ENCODE peak calls at places on chromosomes 16 and 17, in ten cellular contexts. One of them, this sample, is unnamed.

GRCh38 chr16:86261379-86261778 is 248.9 kb upstream of the FOXF1 start:
- DNase-seq in prostate gland: no peak
- DNase-seq in GM23248: peak; percentile 26
- DNase-seq in Peyer's patch: no peak
- DNase-seq in mammary epithelial cell: peak; percentile 6
- DNase-seq in neural progenitor cell: no peak
- DNase-seq in A549: no peak
- DNase-seq in CD8-positive, alpha-beta T cell: no peak
- DNase-seq in gastrocnemius medialis: no peak
- DNase-seq in K562: peak; percentile 22
- DNase-seq in this sample: no peak

GRCh38 chr17:29623283-29623647 is 553 bp upstream of the CORO6 start:
- DNase-seq in CD8-positive, alpha-beta T cell: no peak
- DNase-seq in neural progenitor cell: no peak
- DNase-seq in K562: no peak
- DNase-seq in mammary epithelial cell: no peak
- DNase-seq in A549: no peak
- DNase-seq in prostate gland: no peak
- DNase-seq in gastrocnemius medialis: no peak
- DNase-seq in Peyer's patch: no peak
- DNase-seq in GM23248: no peak
- DNase-seq in this sample: peak; percentile 34

GRCh38 chr17:7834554-7834890 is 505 bp downstream of the KDM6B start:
- DNase-seq in GM23248: peak; percentile 61
- DNase-seq in mammary epithelial cell: peak; percentile 58
- DNase-seq in neural progenitor cell: no peak
- DNase-seq in Peyer's patch: peak; percentile 59
- DNase-seq in A549: peak; percentile 50
- DNase-seq in K562: peak; percentile 64
- DNase-seq in prostate gland: peak; percentile 51
- DNase-seq in gastrocnemius medialis: peak; percentile 76
- DNase-seq in CD8-positive, alpha-beta T cell: no peak
- DNase-seq in this sample: no peak

GRCh38 chr16:85418978-85419491 is 194.1 kb upstream of the GSE1 start:
- DNase-seq in neural progenitor cell: peak; percentile 34
- DNase-seq in gastrocnemius medialis: no peak
- DNase-seq in CD8-positive, alpha-beta T cell: no peak
- DNase-seq in mammary epithelial cell: no peak
- DNase-seq in K562: no peak
- DNase-seq in A549: no peak
- DNase-seq in GM23248: no peak
- DNase-seq in prostate gland: no peak
- DNase-seq in Peyer's patch: no peak
- DNase-seq in this sample: no peak

GRCh38 chr17:64779344-64780095 is 117.4 kb upstream of the SMURF2 start:
- DNase-seq in neural progenitor cell: peak; percentile 41
- DNase-seq in prostate gland: no peak
- DNase-seq in gastrocnemius medialis: no peak
- DNase-seq in mammary epithelial cell: no peak
- DNase-seq in K562: no peak
- DNase-seq in A549: no peak
- DNase-seq in Peyer's patch: no peak
- DNase-seq in GM23248: no peak
- DNase-seq in CD8-positive, alpha-beta T cell: no peak
- DNase-seq in this sample: no peak

GRCh38 chr17:40590742-40591141 is 25.5 kb upstream of the CCR7 start:
- DNase-seq in mammary epithelial cell: no peak
- DNase-seq in Peyer's patch: no peak
- DNase-seq in CD8-positive, alpha-beta T cell: no peak
- DNase-seq in K562: no peak
- DNase-seq in gastrocnemius medialis: no peak
- DNase-seq in GM23248: no peak
- DNase-seq in neural progenitor cell: no peak
- DNase-seq in A549: no peak
- DNase-seq in prostate gland: no peak
- DNase-seq in this sample: no peak

GRCh38 chr16:87324411-87325275 is 7.5 kb upstream of the C16orf95 start:
- DNase-seq in CD8-positive, alpha-beta T cell: peak; percentile 64
- DNase-seq in mammary epithelial cell: no peak
- DNase-seq in gastrocnemius medialis: peak; percentile 40
- DNase-seq in prostate gland: no peak
- DNase-seq in Peyer's patch: peak; percentile 31
- DNase-seq in K562: peak; percentile 48
- DNase-seq in neural progenitor cell: peak; percentile 84
- DNase-seq in A549: peak; percentile 77
- DNase-seq in GM23248: peak; percentile 37
- DNase-seq in this sample: no peak

GRCh38 chr16:54027126-54027922 is 259.3 kb downstream of the IRX3 start:
- DNase-seq in K562: no peak
- DNase-seq in prostate gland: no peak
- DNase-seq in gastrocnemius medialis: no peak
- DNase-seq in neural progenitor cell: no peak
- DNase-seq in mammary epithelial cell: peak; percentile 54
- DNase-seq in GM23248: peak; percentile 59
- DNase-seq in Peyer's patch: no peak
- DNase-seq in CD8-positive, alpha-beta T cell: no peak
- DNase-seq in A549: no peak
- DNase-seq in this sample: no peak

GRCh38 chr17:42247734-42248133 is 28.5 kb downstream of the STAT5B start:
- DNase-seq in mammary epithelial cell: peak; percentile 68
- DNase-seq in gastrocnemius medialis: no peak
- DNase-seq in CD8-positive, alpha-beta T cell: no peak
- DNase-seq in A549: no peak
- DNase-seq in GM23248: peak; percentile 82
- DNase-seq in neural progenitor cell: no peak
- DNase-seq in prostate gland: no peak
- DNase-seq in Peyer's patch: no peak
- DNase-seq in K562: no peak
- DNase-seq in this sample: no peak

GRCh38 chr17:20256144-20256543 is 211.2 kb downstream of the LGALS9B start:
- DNase-seq in A549: no peak
- DNase-seq in prostate gland: no peak
- DNase-seq in CD8-positive, alpha-beta T cell: no peak
- DNase-seq in Peyer's patch: no peak
- DNase-seq in neural progenitor cell: no peak
- DNase-seq in K562: no peak
- DNase-seq in mammary epithelial cell: no peak
- DNase-seq in gastrocnemius medialis: no peak
- DNase-seq in GM23248: no peak
- DNase-seq in this sample: no peak

GRCh38 chr17:685006-685405 is 29.6 kb downstream of the VPS53 start:
- DNase-seq in neural progenitor cell: no peak
- DNase-seq in CD8-positive, alpha-beta T cell: no peak
- DNase-seq in GM23248: no peak
- DNase-seq in gastrocnemius medialis: no peak
- DNase-seq in prostate gland: no peak
- DNase-seq in K562: no peak
- DNase-seq in mammary epithelial cell: no peak
- DNase-seq in A549: no peak
- DNase-seq in Peyer's patch: no peak
- DNase-seq in this sample: no peak

GRCh38 chr17:72219136-72219823 is 98.5 kb downstream of the SOX9 start:
- DNase-seq in GM23248: peak; percentile 17
- DNase-seq in neural progenitor cell: peak; percentile 91
- DNase-seq in K562: no peak
- DNase-seq in prostate gland: no peak
- DNase-seq in gastrocnemius medialis: no peak
- DNase-seq in CD8-positive, alpha-beta T cell: no peak
- DNase-seq in A549: no peak
- DNase-seq in mammary epithelial cell: no peak
- DNase-seq in Peyer's patch: no peak
- DNase-seq in this sample: no peak

GRCh38 chr17:57561072-57561861 is 183.8 kb downstream of the CCDC182 start:
- DNase-seq in neural progenitor cell: no peak
- DNase-seq in CD8-positive, alpha-beta T cell: no peak
- DNase-seq in mammary epithelial cell: no peak
- DNase-seq in A549: no peak
- DNase-seq in GM23248: no peak
- DNase-seq in K562: no peak
- DNase-seq in Peyer's patch: no peak
- DNase-seq in prostate gland: no peak
- DNase-seq in gastrocnemius medialis: no peak
- DNase-seq in this sample: no peak

GRCh38 chr17:58318065-58318481 is 10.5 kb downstream of the TSPOAP1 start:
- DNase-seq in GM23248: no peak
- DNase-seq in mammary epithelial cell: no peak
- DNase-seq in gastrocnemius medialis: no peak
- DNase-seq in K562: no peak
- DNase-seq in A549: no peak
- DNase-seq in neural progenitor cell: no peak
- DNase-seq in CD8-positive, alpha-beta T cell: peak; percentile 49
- DNase-seq in Peyer's patch: no peak
- DNase-seq in prostate gland: no peak
- DNase-seq in this sample: peak; percentile 44

GRCh38 chr16:35639233-35640205 is 2180.1 kb downstream of the TP53TG3F start:
- DNase-seq in A549: no peak
- DNase-seq in K562: no peak
- DNase-seq in mammary epithelial cell: no peak
- DNase-seq in GM23248: no peak
- DNase-seq in neural progenitor cell: no peak
- DNase-seq in prostate gland: no peak
- DNase-seq in gastrocnemius medialis: no peak
- DNase-seq in Peyer's patch: no peak
- DNase-seq in CD8-positive, alpha-beta T cell: no peak
- DNase-seq in this sample: no peak
- H3K9me3 ChIP-seq in A549: no peaks in the 10 kb centered on the region
- H3K9me3 ChIP-seq in K562: no peaks in the 10 kb centered on the region
- H3K9me3 ChIP-seq in mammary epithelial cell: peaks cover 30% of the 10 kb centered on the region
- H3K9me3 ChIP-seq in GM23248: no peaks in the 10 kb centered on the region
- H3K9me3 ChIP-seq in neural progenitor cell: peaks cover 20% of the 10 kb centered on the region
- H3K9me3 ChIP-seq in prostate gland: no peaks in the 10 kb centered on the region
- H3K9me3 ChIP-seq in gastrocnemius medialis: no peaks in the 10 kb centered on the region
- H3K9me3 ChIP-seq in Peyer's patch: no peaks in the 10 kb centered on the region
- H3K9me3 ChIP-seq in CD8-positive, alpha-beta T cell: no peaks in the 10 kb centered on the region
- H3K9me3 ChIP-seq in this sample: no peaks in the 10 kb centered on the region

GRCh38 chr17:4307179-4307930 is 43.6 kb upstream of the ANKFY1 start:
- DNase-seq in mammary epithelial cell: no peak
- DNase-seq in GM23248: no peak
- DNase-seq in CD8-positive, alpha-beta T cell: no peak
- DNase-seq in gastrocnemius medialis: no peak
- DNase-seq in K562: no peak
- DNase-seq in A549: no peak
- DNase-seq in Peyer's patch: no peak
- DNase-seq in prostate gland: no peak
- DNase-seq in neural progenitor cell: no peak
- DNase-seq in this sample: no peak
- H3K4me3 ChIP-seq in mammary epithelial cell: no peak overlapping the region
- H3K4me3 ChIP-seq in GM23248: no peak overlapping the region
- H3K4me3 ChIP-seq in CD8-positive, alpha-beta T cell: no peak overlapping the region
- H3K4me3 ChIP-seq in gastrocnemius medialis: no peak overlapping the region
- H3K4me3 ChIP-seq in K562: no peak overlapping the region
- H3K4me3 ChIP-seq in A549: no peak overlapping the region
- H3K4me3 ChIP-seq in Peyer's patch: no peak overlapping the region
- H3K4me3 ChIP-seq in prostate gland: no peak overlapping the region
- H3K4me3 ChIP-seq in neural progenitor cell: no peak overlapping the region
- H3K4me3 ChIP-seq in this sample: no peak overlapping the region

GRCh38 chr17:45265823-45266222 is 3.9 kb upstream of the SPATA32 start:
- DNase-seq in neural progenitor cell: no peak
- DNase-seq in GM23248: peak; percentile 96
- DNase-seq in Peyer's patch: no peak
- DNase-seq in mammary epithelial cell: peak; percentile 27
- DNase-seq in prostate gland: no peak
- DNase-seq in K562: no peak
- DNase-seq in CD8-positive, alpha-beta T cell: no peak
- DNase-seq in A549: no peak
- DNase-seq in gastrocnemius medialis: peak; percentile 79
- DNase-seq in this sample: no peak

GRCh38 chr17:45262516-45263476 is 902 bp upstream of the SPATA32 start:
- DNase-seq in K562: no peak
- DNase-seq in prostate gland: peak; percentile 49
- DNase-seq in Peyer's patch: no peak
- DNase-seq in mammary epithelial cell: no peak
- DNase-seq in A549: no peak
- DNase-seq in gastrocnemius medialis: no peak
- DNase-seq in neural progenitor cell: no peak
- DNase-seq in CD8-positive, alpha-beta T cell: no peak
- DNase-seq in GM23248: peak; percentile 51
- DNase-seq in this sample: no peak

GRCh38 chr17:45264988-45265387 is 3.1 kb upstream of the SPATA32 start:
- DNase-seq in prostate gland: no peak
- DNase-seq in neural progenitor cell: no peak
- DNase-seq in gastrocnemius medialis: no peak
- DNase-seq in GM23248: no peak
- DNase-seq in mammary epithelial cell: no peak
- DNase-seq in A549: no peak
- DNase-seq in K562: no peak
- DNase-seq in CD8-positive, alpha-beta T cell: no peak
- DNase-seq in Peyer's patch: no peak
- DNase-seq in this sample: no peak

GRCh38 chr17:45263477-45263860 is 1.6 kb upstream of the SPATA32 start:
- DNase-seq in A549: no peak
- DNase-seq in mammary epithelial cell: no peak
- DNase-seq in neural progenitor cell: no peak
- DNase-seq in K562: no peak
- DNase-seq in Peyer's patch: no peak
- DNase-seq in CD8-positive, alpha-beta T cell: no peak
- DNase-seq in prostate gland: no peak
- DNase-seq in gastrocnemius medialis: peak; percentile 74
- DNase-seq in GM23248: no peak
- DNase-seq in this sample: no peak

GRCh38 chr17:45264430-45264829 is 2.5 kb upstream of the SPATA32 start:
- DNase-seq in GM23248: no peak
- DNase-seq in CD8-positive, alpha-beta T cell: no peak
- DNase-seq in mammary epithelial cell: no peak
- DNase-seq in neural progenitor cell: no peak
- DNase-seq in prostate gland: no peak
- DNase-seq in K562: no peak
- DNase-seq in gastrocnemius medialis: no peak
- DNase-seq in Peyer's patch: no peak
- DNase-seq in A549: no peak
- DNase-seq in this sample: no peak
- H3K4me1 ChIP-seq in GM23248: peaks cover 12% of the 10 kb centered on the region
- H3K4me1 ChIP-seq in CD8-positive, alpha-beta T cell: peaks cover 23% of the 10 kb centered on the region
- H3K4me1 ChIP-seq in mammary epithelial cell: peaks cover 12% of the 10 kb centered on the region
- H3K4me1 ChIP-seq in neural progenitor cell: peaks cover 8% of the 10 kb centered on the region
- H3K4me1 ChIP-seq in prostate gland: peaks cover 7% of the 10 kb centered on the region
- H3K4me1 ChIP-seq in K562: peaks cover 18% of the 10 kb centered on the region
- H3K4me1 ChIP-seq in gastrocnemius medialis: peaks cover 61% of the 10 kb centered on the region
- H3K4me1 ChIP-seq in Peyer's patch: peaks cover 9% of the 10 kb centered on the region
- H3K4me1 ChIP-seq in A549: peaks cover 55% of the 10 kb centered on the region
- H3K4me1 ChIP-seq in this sample: peaks cover 14% of the 10 kb centered on the region

GRCh38 chr16:59327894-59328293 is 593.8 kb upstream of the GOT2 start:
- DNase-seq in Peyer's patch: no peak
- DNase-seq in mammary epithelial cell: no peak
- DNase-seq in GM23248: no peak
- DNase-seq in neural progenitor cell: no peak
- DNase-seq in K562: no peak
- DNase-seq in prostate gland: no peak
- DNase-seq in gastrocnemius medialis: no peak
- DNase-seq in CD8-positive, alpha-beta T cell: no peak
- DNase-seq in A549: no peak
- DNase-seq in this sample: no peak

GRCh38 chr16:59320657-59321056 is 586.5 kb upstream of the GOT2 start:
- DNase-seq in gastrocnemius medialis: no peak
- DNase-seq in K562: no peak
- DNase-seq in Peyer's patch: no peak
- DNase-seq in A549: no peak
- DNase-seq in CD8-positive, alpha-beta T cell: no peak
- DNase-seq in mammary epithelial cell: no peak
- DNase-seq in prostate gland: no peak
- DNase-seq in GM23248: no peak
- DNase-seq in neural progenitor cell: no peak
- DNase-seq in this sample: no peak

GRCh38 chr16:59330030-59330670 is 596.0 kb upstream of the GOT2 start:
- DNase-seq in gastrocnemius medialis: no peak
- DNase-seq in CD8-positive, alpha-beta T cell: no peak
- DNase-seq in A549: no peak
- DNase-seq in mammary epithelial cell: no peak
- DNase-seq in K562: no peak
- DNase-seq in prostate gland: no peak
- DNase-seq in neural progenitor cell: peak; percentile 73
- DNase-seq in Peyer's patch: no peak
- DNase-seq in GM23248: peak; percentile 0
- DNase-seq in this sample: no peak

GRCh38 chr16:59324462-59324861 is 590.3 kb upstream of the GOT2 start:
- DNase-seq in gastrocnemius medialis: no peak
- DNase-seq in neural progenitor cell: no peak
- DNase-seq in CD8-positive, alpha-beta T cell: no peak
- DNase-seq in prostate gland: no peak
- DNase-seq in GM23248: no peak
- DNase-seq in A549: peak; percentile 59
- DNase-seq in mammary epithelial cell: no peak
- DNase-seq in Peyer's patch: no peak
- DNase-seq in K562: no peak
- DNase-seq in this sample: no peak
- H3K9me3 ChIP-seq in gastrocnemius medialis: no peaks in the 10 kb centered on the region
- H3K9me3 ChIP-seq in neural progenitor cell: no peaks in the 10 kb centered on the region
- H3K9me3 ChIP-seq in CD8-positive, alpha-beta T cell: no peaks in the 10 kb centered on the region
- H3K9me3 ChIP-seq in prostate gland: no peaks in the 10 kb centered on the region
- H3K9me3 ChIP-seq in GM23248: no peaks in the 10 kb centered on the region
- H3K9me3 ChIP-seq in A549: peaks cover 13% of the 10 kb centered on the region
- H3K9me3 ChIP-seq in mammary epithelial cell: peaks cover 8% of the 10 kb centered on the region
- H3K9me3 ChIP-seq in Peyer's patch: no peaks in the 10 kb centered on the region
- H3K9me3 ChIP-seq in K562: no peaks in the 10 kb centered on the region
- H3K9me3 ChIP-seq in this sample: peaks cover 3% of the 10 kb centered on the region